ENCODE peak calls at places on chromosome X, in nine cellular contexts. V is NCI-H524; I is choroid plexus epithelial cell; Q is activated CD8-positive, alpha-beta memory T cell treated with anti-CD3 and anti-CD28 coated beads for 4 hours; R is kidney; H is hippocampal formation; J is nephron progenitor cell; S is NCI-H2081; W is NCI-H187. Z is an unnamed sample.
A peak's percentile ranks its signal among the peaks of the same experiment; 100 is the strongest.

GRCh38 chrX:2401201-2401589 is 99.6 kb downstream of the DHRSX start:
- DNase-seq in V (no peak), I (peak; percentile 50), Q (no peak), R (no peak), H (no peak), J (no peak), S (no peak), W (no peak), Z (no peak)

GRCh38 chrX:134669378-134670098 is 11.3 kb upstream of the PLAC1 start:
- DNase-seq in V (no peak), I (peak; percentile 85), Q (no peak), R (peak; percentile 62), H (no peak), J (no peak), S (no peak), W (no peak), Z (no peak)

GRCh38 chrX:9913041-9913440 is 54.1 kb upstream of the CLDN34 start:
- DNase-seq in V (no peak), I (peak; percentile 43), Q (no peak), R (no peak), H (no peak), J (no peak), S (no peak), W (no peak), Z (no peak)

GRCh38 chrX:98523521-98523920 is 1639.8 kb downstream of the RPA4 start:
- DNase-seq in V (no peak), I (no peak), Q (no peak), R (no peak), H (no peak), J (no peak), S (no peak), W (no peak), Z (no peak)

GRCh38 chrX:102651242-102651967 is at the start of gene GPRASP1:
- DNase-seq in V (peak; percentile 53), I (peak; percentile 26), Q (peak; percentile 26), R (peak; percentile 82), H (peak; percentile 34), J (peak; percentile 67), S (no peak), W (no peak), Z (peak; percentile 67)

GRCh38 chrX:150143721-150144440 is 205.6 kb upstream of the EOLA2 start:
- DNase-seq in V (no peak), I (peak; percentile 39), Q (no peak), R (no peak), H (no peak), J (no peak), S (no peak), W (no peak), Z (no peak)

GRCh38 chrX:48976086-48976485 is 4.4 kb upstream of the KCND1 start:
- DNase-seq in V (no peak), I (no peak), Q (no peak), R (no peak), H (no peak), J (no peak), S (no peak), W (no peak), Z (no peak)

GRCh38 chrX:100812216-100813158 is 7.7 kb upstream of the CSTF2 start:
- DNase-seq in V (no peak), I (peak; percentile 20), Q (no peak), R (no peak), H (no peak), J (no peak), S (no peak), W (no peak), Z (no peak)

GRCh38 chrX:155086202-155086840 is 15.0 kb downstream of the BRCC3 start:
- DNase-seq in V (no peak), I (peak; percentile 42), Q (no peak), R (peak; percentile 45), H (no peak), J (peak; percentile 32), S (no peak), W (no peak), Z (peak; percentile 67)

GRCh38 chrX:69362889-69363288 is 141.2 kb upstream of the NALF2 start:
- DNase-seq in V (no peak), I (no peak), Q (no peak), R (no peak), H (no peak), J (no peak), S (no peak), W (no peak), Z (peak; percentile 63)

GRCh38 chrX:16718824-16719333 is 533 bp upstream of the SYAP1 start:
- DNase-seq in V (no peak), I (no peak), Q (no peak), R (no peak), H (no peak), J (no peak), S (no peak), W (no peak), Z (no peak)

GRCh38 chrX:22366166-22366702 is 93.5 kb downstream of the CBLL2 start:
- DNase-seq in V (no peak), I (peak; percentile 48), Q (no peak), R (no peak), H (no peak), J (no peak), S (no peak), W (no peak), Z (no peak)

GRCh38 chrX:105190252-105190853 is 30.1 kb downstream of the TEX13A start:
- DNase-seq in V (peak; percentile 22), I (peak; percentile 46), Q (no peak), R (no peak), H (peak; percentile 10), J (peak; percentile 30), S (peak; percentile 14), W (no peak), Z (no peak)

GRCh38 chrX:75522565-75523411 is at the start of gene ZDHHC15:
- DNase-seq in V (peak; percentile 74), I (peak; percentile 0), Q (no peak), R (peak; percentile 87), H (peak; percentile 33), J (peak; percentile 58), S (peak; percentile 16), W (peak; percentile 9), Z (no peak)